ENCODE peak calls at places on chromosomes 1 and 21, in ten cellular contexts. D is lower lobe of right lung, P is GM12865, R is IMR-90, C is Panc1, J is MM.1S, G is right lobe of liver, X is breast epithelium, Y is adrenal gland, F is AG04450. Z is an unnamed sample.

GRCh38 chr1:28157901-28158300 is 18.6 kb downstream of the PTAFR start:
- DNase-seq in D (no peak), X (no peak), Y (no peak), P (no peak), J (no peak), R (no peak), F (no peak), G (no peak), C (no peak), Z (no peak)

GRCh38 chr1:41319803-41320711 is 41.2 kb upstream of the FOXO6 start:
- DNase-seq in P (no peak), D (no peak), C (no peak), G (no peak), R (no peak), Y (peak), F (no peak), X (no peak), J (no peak), Z (no peak)

GRCh38 chr1:236345728-236346127 is 48.4 kb upstream of the EDARADD start:
- DNase-seq in X (no peak), P (peak), G (no peak), Y (peak), C (no peak), D (no peak), J (no peak), F (no peak), R (no peak), Z (no peak)

GRCh38 chr21:21163904-21164303 is 165.7 kb downstream of the NCAM2 start:
- DNase-seq in P (peak), Y (peak), C (peak), X (peak), J (peak), G (peak), F (peak), R (peak), D (no peak), Z (peak)

GRCh38 chr1:90946630-90947029 is 75.2 kb downstream of the ZNF644 start:
- DNase-seq in G (no peak), D (no peak), J (no peak), P (no peak), X (no peak), R (no peak), Y (no peak), F (no peak), C (no peak), Z (no peak)

GRCh38 chr1:2073382-2074230 is 23.4 kb downstream of the PRKCZ start:
- DNase-seq in Y (no peak), G (no peak), X (no peak), P (no peak), C (no peak), D (no peak), F (peak), J (no peak), R (peak), Z (no peak)

GRCh38 chr1:32068891-32069590 is 3.7 kb upstream of the TMEM39B start:
- DNase-seq in X (no peak), C (no peak), Y (no peak), P (no peak), R (peak), F (no peak), J (no peak), D (no peak), G (no peak), Z (no peak)

GRCh38 chr1:18682375-18682774 is 51.7 kb downstream of the PAX7 start:
- DNase-seq in D (no peak), F (no peak), G (no peak), Y (no peak), C (no peak), X (no peak), J (no peak), P (no peak), R (no peak), Z (no peak)

GRCh38 chr1:10760566-10761502 is 35.6 kb downstream of the CASZ1 start:
- DNase-seq in G (no peak), J (no peak), D (no peak), R (no peak), X (no peak), P (no peak), C (no peak), F (no peak), Y (no peak), Z (no peak)

GRCh38 chr1:167697667-167698141 is 24.1 kb upstream of the MPZL1 start:
- DNase-seq in C (no peak), D (peak), G (peak), Y (peak), P (no peak), R (no peak), X (peak), F (no peak), J (no peak), Z (no peak)

GRCh38 chr1:101745549-101745948 is 251.2 kb downstream of the OLFM3 start:
- DNase-seq in D (no peak), Y (no peak), F (no peak), G (no peak), J (no peak), C (no peak), R (no peak), X (no peak), P (no peak), Z (no peak)

GRCh38 chr1:235549361-235550139 is 45.3 kb upstream of the B3GALNT2 start:
- DNase-seq in F (no peak), R (no peak), P (no peak), G (no peak), C (no peak), J (no peak), X (no peak), Y (no peak), D (no peak), Z (no peak)

GRCh38 chr1:216447898-216448568 is 24.8 kb upstream of the USH2A start:
- DNase-seq in P (no peak), D (no peak), J (peak), R (peak), G (no peak), F (no peak), C (no peak), Y (no peak), X (no peak), Z (no peak)

GRCh38 chr1:70168283-70168682 is 37.1 kb downstream of the LRRC40 start:
- DNase-seq in P (no peak), C (no peak), Y (no peak), X (no peak), D (no peak), F (no peak), J (no peak), G (no peak), R (no peak), Z (no peak)

GRCh38 chr1:190479028-190479427 is 1.4 kb upstream of the BRINP3 start:
- DNase-seq in F (no peak), C (no peak), J (no peak), D (no peak), G (no peak), P (no peak), Y (no peak), X (no peak), R (peak), Z (no peak)

GRCh38 chr21:32807717-32808380 is 36.3 kb upstream of the PAXBP1 start:
- DNase-seq in J (no peak), G (no peak), P (no peak), F (no peak), X (no peak), D (no peak), C (no peak), R (peak), Y (no peak), Z (no peak)

GRCh38 chr1:41496080-41497055 is 11.9 kb upstream of the EDN2 start:
- DNase-seq in C (no peak), D (peak), J (peak), R (peak), P (peak), X (peak), F (peak), Y (peak), G (peak), Z (no peak)

GRCh38 chr1:226376300-226376699 is 31.6 kb downstream of the PARP1 start:
- DNase-seq in G (no peak), F (no peak), P (no peak), R (no peak), J (no peak), Y (no peak), D (no peak), X (no peak), C (no peak), Z (no peak)

GRCh38 chr1:150151291-150152181 is 1.8 kb downstream of the PLEKHO1 start:
- DNase-seq in R (no peak), X (no peak), P (peak), F (no peak), G (no peak), Y (peak), C (no peak), J (no peak), D (no peak), Z (no peak)

GRCh38 chr1:85225624-85226380 is 25.0 kb upstream of the SYDE2 start:
- DNase-seq in P (no peak), R (no peak), Y (no peak), D (no peak), C (no peak), X (no peak), F (no peak), G (no peak), J (no peak), Z (no peak)

GRCh38 chr1:234844479-234845031 is 234.6 kb upstream of the IRF2BP2 start:
- DNase-seq in Y (no peak), P (peak), F (no peak), J (peak), D (no peak), G (no peak), X (no peak), C (no peak), R (peak), Z (no peak)

GRCh38 chr1:12064073-12064969 is 1.2 kb downstream of the TNFRSF8 start:
- DNase-seq in R (no peak), X (no peak), C (no peak), G (no peak), F (no peak), Y (no peak), J (no peak), P (no peak), D (no peak), Z (no peak)

GRCh38 chr1:12065872-12066271 is 2.8 kb downstream of the TNFRSF8 start:
- DNase-seq in F (no peak), D (no peak), G (no peak), X (no peak), C (no peak), Y (no peak), J (no peak), P (peak), R (no peak), Z (no peak)

GRCh38 chr1:12060500-12060899 is 2.6 kb upstream of the TNFRSF8 start:
- DNase-seq in D (no peak), C (no peak), F (no peak), R (no peak), J (no peak), G (no peak), X (no peak), Y (no peak), P (no peak), Z (no peak)

GRCh38 chr1:12059722-12060464 is 3.2 kb upstream of the TNFRSF8 start:
- DNase-seq in D (no peak), F (no peak), P (peak), G (no peak), Y (no peak), X (no peak), R (no peak), J (peak), C (no peak), Z (no peak)

DNA sequence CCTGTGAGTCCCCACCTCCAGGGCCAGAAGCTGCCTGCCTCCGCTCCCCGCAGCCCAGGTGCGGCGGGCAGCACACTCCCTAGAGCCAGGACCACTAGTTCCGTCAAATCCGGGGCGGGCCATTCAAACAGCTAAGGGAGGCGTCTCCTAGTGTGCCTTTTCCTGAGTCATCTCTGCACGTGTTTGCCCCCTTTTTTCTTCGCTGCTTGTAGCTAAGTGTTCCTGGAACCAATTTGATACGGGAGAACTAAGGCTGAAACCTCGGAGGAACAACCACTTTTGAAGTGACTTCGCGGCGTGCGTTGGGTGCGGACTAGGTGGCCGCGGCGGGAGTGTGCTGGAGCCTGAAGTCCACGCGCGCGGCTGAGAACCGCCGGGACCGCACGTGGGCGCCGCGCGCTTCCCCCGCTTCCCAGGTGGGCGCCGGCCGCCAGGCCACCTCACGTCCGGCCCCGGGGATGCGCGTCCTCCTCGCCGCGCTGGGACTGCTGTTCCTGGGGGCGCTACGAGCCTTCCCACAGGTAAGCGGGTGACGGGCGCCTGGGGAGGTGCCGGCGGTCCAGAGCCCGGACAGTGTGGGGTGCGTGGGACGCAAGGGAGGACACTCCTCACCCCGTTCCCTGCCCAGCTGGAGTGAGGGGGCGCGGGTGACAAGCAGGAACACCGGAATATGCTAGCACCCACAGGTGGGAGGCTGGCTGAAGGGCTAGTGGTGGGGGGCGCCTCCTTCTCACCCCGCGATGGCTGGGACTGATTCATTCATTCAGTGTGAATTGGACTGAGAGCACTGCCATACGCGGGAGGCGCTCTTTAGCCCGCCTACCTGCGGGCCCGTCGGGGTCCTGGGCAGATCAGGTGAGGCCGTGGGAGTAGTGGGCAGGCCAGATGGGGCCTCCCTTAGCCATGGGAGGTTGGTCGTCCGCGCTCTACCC is at the start of gene TNFRSF8:
- DNase-seq in D (no peak), C (no peak), Y (no peak), J (no peak), F (no peak), X (no peak), R (peak), P (peak), G (no peak), Z (no peak)
- H3K4me3 ChIP-seq in D (peak), C (no peak), Y (no peak), J (no peak), F (peak), X (peak), R (peak), P (peak), G (no peak), Z (no peak)

GRCh38 chr1:237736372-237737029 is 154.2 kb downstream of the ZP4 start:
- DNase-seq in P (peak), J (peak), R (peak), C (no peak), D (no peak), F (no peak), Y (no peak), G (no peak), X (no peak), Z (no peak)
- TF ChIP-seq CTCF in P (peak), J (peak), R (no peak), C (peak), D (no peak), F (peak), Y (no peak), G (peak), X (no peak), Z (peak)

GRCh38 chr1:231417503-231417902 is 4.6 kb downstream of the EGLN1 start:
- DNase-seq in R (no peak), X (no peak), F (no peak), D (no peak), P (no peak), C (no peak), Y (no peak), G (no peak), J (no peak), Z (no peak)

GRCh38 chr1:231419147-231419546 is 2.9 kb downstream of the EGLN1 start:
- DNase-seq in X (no peak), P (no peak), Y (no peak), F (no peak), G (no peak), J (no peak), C (no peak), R (no peak), D (no peak), Z (no peak)

GRCh38 chr1:231416896-231417295 is 5.2 kb downstream of the EGLN1 start:
- DNase-seq in X (no peak), D (no peak), P (peak), Y (no peak), R (no peak), G (no peak), F (no peak), C (no peak), J (peak), Z (no peak)

GRCh38 chr1:231418741-231419107 is 3.4 kb downstream of the EGLN1 start:
- DNase-seq in R (no peak), F (no peak), D (no peak), X (no peak), C (no peak), G (no peak), J (no peak), Y (no peak), P (no peak), Z (no peak)

GRCh38 chr1:231418101-231418740 is 3.9 kb downstream of the EGLN1 start:
- DNase-seq in D (no peak), C (no peak), J (no peak), X (no peak), F (no peak), R (peak), Y (no peak), G (no peak), P (no peak), Z (no peak)
- H3K4me3 ChIP-seq in D (peak), C (peak), J (no peak), X (peak), F (peak), R (peak), Y (no peak), G (peak), P (peak), Z (peak)

GRCh38 chr1:38013027-38013588 is 574 bp downstream of the UTP11 start:
- DNase-seq in D (peak), Y (peak), X (no peak), G (no peak), F (no peak), C (no peak), P (no peak), R (peak), J (no peak), Z (no peak)

GRCh38 chr1:38014724-38015424 is 2.3 kb downstream of the UTP11 start:
- DNase-seq in D (peak), J (no peak), R (no peak), Y (no peak), C (no peak), X (no peak), F (no peak), G (no peak), P (no peak), Z (no peak)

GRCh38 chr1:38015978-38016640 is 3.6 kb downstream of the UTP11 start:
- DNase-seq in D (peak), G (no peak), J (no peak), F (no peak), C (no peak), P (no peak), Y (peak), X (no peak), R (peak), Z (no peak)

GRCh38 chr1:38009841-38010180 is 2.7 kb upstream of the UTP11 start:
- DNase-seq in J (no peak), C (no peak), X (no peak), R (no peak), D (no peak), F (no peak), Y (no peak), G (no peak), P (no peak), Z (no peak)

DNA sequence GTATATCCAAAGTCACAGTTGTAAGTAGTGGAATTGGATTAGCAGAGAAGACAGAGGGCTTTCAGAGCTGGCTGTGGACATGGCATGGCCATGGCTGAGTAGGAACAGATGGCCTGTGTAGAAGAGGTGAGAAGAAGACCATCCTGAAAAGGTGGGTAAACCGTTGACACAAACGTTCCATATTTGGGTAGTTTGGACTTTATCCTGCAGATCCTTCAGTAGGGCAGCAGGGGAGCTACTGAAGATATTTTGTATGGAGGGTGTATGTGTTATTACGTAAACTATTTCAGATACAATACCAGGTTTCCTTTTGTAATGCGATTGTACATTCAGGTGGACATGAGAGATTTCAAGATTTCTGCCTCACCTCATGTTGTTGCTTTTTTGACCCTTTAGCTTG is 1.6 kb downstream of the UTP11 start:
- DNase-seq in X (no peak), D (no peak), F (no peak), J (no peak), Y (no peak), C (no peak), R (no peak), G (no peak), P (no peak), Z (no peak)
- TF ChIP-seq CTCF in X (no peak), D (no peak), F (peak), J (no peak), Y (no peak), C (no peak), R (peak), G (no peak), P (no peak), Z (no peak)

DNA sequence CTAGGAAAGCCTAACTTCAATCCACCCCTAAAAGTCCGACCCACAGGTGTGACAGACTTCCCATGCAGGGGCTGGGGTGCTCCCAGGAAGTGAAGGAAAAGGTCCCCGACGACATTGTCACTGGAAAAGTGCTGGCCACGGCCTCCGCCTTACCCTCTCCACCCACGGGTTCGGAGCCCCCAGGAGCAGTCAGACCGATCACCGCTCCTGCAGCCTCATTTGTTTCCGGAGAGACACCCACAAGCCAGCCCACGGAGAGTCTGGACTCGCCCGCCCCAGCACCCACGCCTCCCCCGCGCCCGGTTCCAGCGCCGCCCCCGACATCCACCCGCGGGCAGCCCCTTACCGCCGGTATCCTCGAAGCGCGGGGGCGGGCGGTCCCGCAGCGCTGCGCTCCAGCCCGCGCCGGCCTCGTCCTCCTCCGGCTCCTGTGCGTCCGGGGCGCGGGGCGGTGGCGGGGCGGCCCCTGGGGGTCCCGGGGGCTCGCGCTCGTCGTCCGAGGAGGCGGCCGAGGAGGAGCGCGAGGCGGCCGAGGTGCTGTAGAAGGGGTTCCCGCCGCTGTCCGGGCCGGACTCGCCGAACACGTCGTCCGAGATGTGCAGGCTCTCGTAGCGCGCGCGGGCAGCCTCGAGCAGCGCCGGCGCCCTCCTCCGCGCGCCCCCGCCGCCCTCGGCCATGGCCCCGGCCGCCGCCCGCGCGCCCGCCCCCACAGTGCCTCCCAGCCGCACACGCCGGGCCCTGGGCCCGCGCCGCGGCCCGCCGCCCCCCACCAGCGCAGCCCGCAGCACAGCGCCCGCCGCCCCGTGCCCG is 675 bp downstream of the PGBD5 start:
- DNase-seq in G (no peak), X (no peak), R (no peak), F (no peak), D (peak), P (no peak), J (peak), Y (peak), C (no peak), Z (no peak)
- H3K4me3 ChIP-seq in G (peak), X (peak), R (peak), F (peak), D (peak), P (no peak), J (peak), Y (peak), C (no peak), Z (peak)

DNA sequence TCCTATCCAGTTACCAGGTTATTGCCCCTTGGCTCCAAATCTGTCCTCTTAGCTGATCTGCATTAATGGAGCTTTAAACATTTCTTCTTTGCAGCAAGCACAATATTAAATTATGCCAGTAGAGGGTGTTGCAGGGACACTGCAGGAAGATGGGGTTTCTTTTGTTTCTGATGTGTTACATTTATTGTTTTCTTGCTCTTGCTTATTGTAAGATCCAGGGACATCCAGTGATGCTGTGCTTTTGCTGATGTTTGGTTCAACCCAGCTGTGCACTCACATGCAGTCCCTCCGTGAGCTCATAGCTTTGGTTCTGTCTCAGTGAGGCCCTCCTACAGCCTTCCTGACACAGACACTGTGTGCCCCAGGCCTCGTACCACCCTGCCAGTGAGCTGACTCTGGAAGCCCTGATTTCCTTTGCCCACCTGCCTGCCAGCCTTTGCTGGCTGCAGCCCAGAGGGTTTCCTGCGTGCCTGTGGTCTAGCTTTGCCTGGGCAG is 103.5 kb downstream of the RABGAP1L start:
- DNase-seq in R (peak), G (no peak), Y (peak), D (no peak), J (peak), P (peak), C (peak), X (peak), F (peak), Z (peak)
- TF ChIP-seq CTCF in R (peak), G (peak), Y (peak), D (peak), J (peak), P (peak), C (peak), X (no peak), F (peak), Z (peak)